ENCODE peak calls at places on chromosomes 11 and 22, in four cellular contexts. O, H, R and F are unnamed samples.

GRCh38 chr11:89436071-89436470 is 55.1 kb downstream of the NOX4 start:
- DNase-seq in O (no peak), H (no peak), R (no peak), F (no peak)

GRCh38 chr11:43984519-43985385 is 42.3 kb downstream of the C11orf96 start:
- DNase-seq in O (no peak), H (peak), R (no peak), F (peak)

GRCh38 chr22:24104307-24105017 is 76.8 kb upstream of the SUSD2 start:
- DNase-seq in O (no peak), H (no peak), R (no peak), F (no peak)

GRCh38 chr11:70281114-70281729 is 10.7 kb downstream of the PPFIA1 start:
- DNase-seq in O (peak), H (no peak), R (no peak), F (no peak)

GRCh38 chr11:64649304-64649703 is 58.3 kb downstream of the SLC22A12 start:
- DNase-seq in O (no peak), H (no peak), R (no peak), F (peak)

GRCh38 chr11:32088117-32088941 is 2.5 kb upstream of the RCN1 start:
- DNase-seq in O (peak), H (peak), R (peak), F (peak)

GRCh38 chr22:40637181-40638150 is 947 bp upstream of the MRTFA start:
- DNase-seq in O (no peak), H (peak), R (peak), F (no peak)

GRCh38 chr22:23513705-23514104 is 66.4 kb downstream of the IGLL1 start:
- DNase-seq in O (no peak), H (no peak), R (no peak), F (no peak)

GRCh38 chr22:33577862-33578411 is 342.3 kb downstream of the LARGE1 start:
- DNase-seq in O (no peak), H (no peak), R (no peak), F (no peak)

GRCh38 chr22:38489561-38490133 is 16.5 kb downstream of the DDX17 start:
- DNase-seq in O (no peak), H (no peak), R (no peak), F (no peak)

GRCh38 chr11:45560935-45561330 is 104.5 kb downstream of the CHST1 start:
- DNase-seq in O (no peak), H (no peak), R (no peak), F (no peak)

GRCh38 chr11:106644824-106645223 is 373.5 kb downstream of the GUCY1A2 start:
- DNase-seq in O (no peak), H (no peak), R (no peak), F (no peak)

GRCh38 chr11:2477254-2477653 is 32.4 kb downstream of the KCNQ1 start:
- DNase-seq in O (no peak), H (no peak), R (no peak), F (no peak)

GRCh38 chr22:29031236-29031982 is 30.2 kb downstream of the C22orf31 start:
- DNase-seq in O (peak), H (no peak), R (no peak), F (no peak)

GRCh38 chr22:36658900-36659299 is 44.7 kb downstream of the CACNG2 start:
- DNase-seq in O (no peak), H (no peak), R (no peak), F (no peak)

GRCh38 chr22:37843746-37844089 is 416 bp downstream of the ANKRD54 start:
- DNase-seq in O (peak), H (peak), R (peak), F (no peak)

GRCh38 chr11:16774920-16775603 is 36.6 kb downstream of the C11orf58 start:
- DNase-seq in O (no peak), H (no peak), R (no peak), F (no peak)

GRCh38 chr11:7376386-7376785 is 108.9 kb upstream of the OLFML1 start:
- DNase-seq in O (no peak), H (no peak), R (no peak), F (no peak)

GRCh38 chr11:2580444-2581050 is 119.2 kb downstream of the KCNQ1OT1 start:
- DNase-seq in O (no peak), H (no peak), R (no peak), F (no peak)

GRCh38 chr11:76551400-76551799 is 106.6 kb downstream of the EMSY start:
- DNase-seq in O (no peak), H (no peak), R (no peak), F (no peak)

GRCh38 chr22:38719196-38719595 is 13.5 kb downstream of the GTPBP1 start:
- DNase-seq in O (no peak), H (no peak), R (no peak), F (no peak)

GRCh38 chr11:118017631-118018315 is 31.6 kb downstream of the IL10RA start:
- DNase-seq in O (no peak), H (no peak), R (no peak), F (no peak)

GRCh38 chr22:30235687-30236170 is 10.8 kb downstream of the LIF start:
- DNase-seq in O (no peak), H (no peak), R (no peak), F (no peak)

GRCh38 chr11:66326261-66327111 is 9.6 kb upstream of the CD248 start:
- DNase-seq in O (no peak), H (no peak), R (no peak), F (no peak)

GRCh38 chr11:125517116-125517804 is 21.2 kb upstream of the FEZ1 start:
- DNase-seq in O (peak), H (peak), R (peak), F (peak)

GRCh38 chr22:22752556-22753477 is 108.4 kb downstream of the GGTLC2 start:
- DNase-seq in O (peak), H (no peak), R (no peak), F (no peak)